ENCODE peak calls at places on chromosome 12, in six cellular contexts. E is HCT116, Q is endothelial cell of umbilical vein, I is H1, M is suprapubic skin, U is stomach. T is an unnamed sample.

GRCh38 chr12:63066782-63067181 is 84.2 kb downstream of the AVPR1A start:
- DNase-seq in Q (no peak), I (no peak), M (no peak), U (no peak), E (no peak), T (no peak)

GRCh38 chr12:33560653-33561208 is 121.1 kb upstream of the SYT10 start:
- DNase-seq in E (no peak), U (no peak), I (no peak), M (no peak), Q (no peak), T (no peak)

GRCh38 chr12:57128519-57129247 is 400 bp downstream of the LRP1 start:
- DNase-seq in Q (no peak), U (no peak), E (no peak), I (peak), M (no peak), T (peak)

GRCh38 chr12:49983892-49984291 is 11.1 kb downstream of the AQP6 start:
- DNase-seq in M (no peak), E (no peak), U (no peak), I (no peak), Q (peak), T (no peak)

GRCh38 chr12:53485955-53486729 is 13.1 kb downstream of the MAP3K12 start:
- DNase-seq in E (no peak), U (no peak), I (no peak), Q (no peak), M (no peak), T (peak)

GRCh38 chr12:72074065-72074464 is 135.4 kb downstream of the TPH2 start:
- DNase-seq in I (no peak), Q (no peak), U (no peak), E (no peak), M (no peak), T (no peak)

GRCh38 chr12:71849109-71849851 is 9.7 kb downstream of the TBC1D15 start:
- DNase-seq in E (no peak), Q (no peak), U (no peak), I (no peak), M (no peak), T (no peak)

GRCh38 chr12:46084666-46085631 is 94.6 kb upstream of the SCAF11 start:
- DNase-seq in I (no peak), M (no peak), U (no peak), E (no peak), Q (no peak), T (no peak)

GRCh38 chr12:78938341-78939084 is 73.9 kb downstream of the SYT1 start:
- DNase-seq in Q (no peak), E (no peak), M (no peak), I (no peak), U (no peak), T (no peak)

GRCh38 chr12:104682790-104683279 is 226.1 kb downstream of the CHST11 start:
- DNase-seq in I (no peak), E (no peak), U (no peak), M (peak), Q (no peak), T (no peak)

GRCh38 chr12:6695313-6696045 is 5.1 kb downstream of the PIANP start:
- DNase-seq in E (no peak), I (no peak), U (no peak), M (no peak), Q (no peak), T (no peak)

GRCh38 chr12:84604541-84604940 is 308.1 kb downstream of the SLC6A15 start:
- DNase-seq in E (no peak), M (no peak), I (no peak), Q (no peak), U (no peak), T (no peak)

GRCh38 chr12:129893691-129894090 is 10.1 kb downstream of the TMEM132D start:
- DNase-seq in M (no peak), Q (no peak), E (no peak), I (peak), U (no peak), T (no peak)
- TF ChIP-seq POLR2A in M (no peak), Q (no peak), E (no peak), I (no peak), U (no peak), T (no peak)

DNA sequence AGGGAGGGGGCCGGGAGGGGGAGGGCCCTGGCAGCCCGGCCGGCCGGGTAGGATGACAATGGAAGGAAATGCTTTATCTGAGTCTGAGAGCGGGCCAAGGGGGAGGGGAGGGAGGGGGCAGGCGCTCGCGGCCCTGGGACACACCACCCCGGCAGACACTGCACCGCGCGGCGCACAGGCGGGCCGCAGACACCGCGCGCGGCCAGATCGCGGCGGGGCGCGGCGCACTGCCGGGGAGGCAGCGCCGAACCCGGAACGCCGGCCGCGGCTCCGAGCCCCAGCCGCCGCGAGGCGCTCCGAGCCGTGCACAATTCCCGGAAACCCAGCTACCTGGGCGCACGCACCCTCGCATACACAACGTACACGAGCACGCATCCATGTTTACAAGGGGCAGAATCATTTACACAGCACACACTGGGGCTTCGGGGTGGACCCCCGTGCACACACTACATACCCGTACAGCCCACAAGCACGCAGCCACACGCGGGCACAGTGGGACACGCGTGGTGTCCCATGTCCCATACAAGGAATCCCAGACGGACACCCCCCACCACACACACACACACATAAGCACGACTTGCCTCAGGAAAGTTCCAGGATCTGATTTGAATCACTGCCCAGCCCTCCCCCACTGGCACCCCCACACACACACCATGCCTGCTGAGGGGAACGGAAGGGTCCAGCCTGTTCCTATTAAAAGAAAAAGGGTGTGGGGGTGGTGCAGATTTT is at the start of gene HDAC7:
- DNase-seq in E (peak), Q (peak), M (peak), I (no peak), U (peak), T (peak)
- TF ChIP-seq POLR2AphosphoS5 in E (peak), Q (peak), M (no peak), I (no peak), U (peak), T (peak)

GRCh38 chr12:125068391-125068790 is 3.2 kb downstream of the AACS start:
- DNase-seq in E (no peak), I (no peak), U (no peak), M (no peak), Q (no peak), T (no peak)

GRCh38 chr12:125064492-125064891 is 743 bp upstream of the AACS start:
- DNase-seq in U (no peak), Q (no peak), E (no peak), I (no peak), M (no peak), T (no peak)

GRCh38 chr12:125065753-125066570 is 727 bp downstream of the AACS start:
- DNase-seq in E (no peak), Q (no peak), I (no peak), U (no peak), M (no peak), T (no peak)

GRCh38 chr12:125061229-125061628 is 4.0 kb upstream of the AACS start:
- DNase-seq in U (no peak), E (no peak), Q (no peak), I (no peak), M (no peak), T (no peak)

GRCh38 chr12:125065021-125065752 is at the start of gene AACS:
- DNase-seq in M (peak), E (peak), U (peak), I (peak), Q (peak), T (peak)
- TF ChIP-seq POLR2A in M (peak), E (peak), U (no peak), I (peak), Q (peak), T (no peak)

DNA sequence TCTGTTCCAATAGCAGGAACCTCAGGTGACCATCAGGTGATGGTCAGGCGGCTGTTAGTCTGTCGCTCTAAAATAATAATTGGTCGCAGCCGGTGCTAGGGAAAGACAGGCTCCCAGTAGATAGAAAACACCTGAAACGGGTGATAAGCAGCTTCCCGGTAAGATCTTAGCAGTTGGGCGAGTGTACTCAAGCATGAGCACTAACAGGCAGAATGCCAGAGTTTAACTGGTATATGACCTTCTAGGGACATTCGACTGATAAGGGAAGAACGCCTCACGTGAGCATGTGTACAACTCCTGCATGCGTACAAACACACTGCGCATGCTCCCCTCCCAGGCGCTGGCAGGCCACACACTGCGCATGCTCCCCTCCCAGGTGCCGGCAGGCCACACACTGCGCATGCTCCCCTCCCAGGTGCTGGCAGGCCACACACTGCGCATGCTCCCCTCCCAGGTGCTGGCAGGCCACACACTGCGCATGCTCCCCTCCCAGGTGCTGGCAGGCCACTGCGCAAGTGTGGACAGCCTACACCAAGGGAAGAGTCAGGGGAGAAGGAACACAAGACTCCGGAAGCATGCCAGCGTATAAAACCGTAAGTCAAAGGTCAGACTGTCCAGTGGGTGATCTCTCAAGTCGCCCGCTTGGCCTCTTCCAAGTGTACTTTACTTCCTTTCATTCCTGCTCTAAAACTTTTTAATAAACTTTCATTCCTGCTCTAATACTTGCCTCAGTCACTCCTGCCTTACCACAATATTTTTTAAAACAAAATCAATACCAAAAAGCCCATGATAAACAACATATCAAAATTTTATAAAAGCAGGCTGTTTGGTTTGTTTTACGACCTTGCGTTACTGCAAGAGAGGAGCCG is 24.5 kb downstream of the GPRC5D start:
- DNase-seq in Q (peak), M (peak), I (peak), E (peak), U (peak), T (peak)
- TF ChIP-seq POLR2AphosphoS5 in Q (no peak), M (no peak), I (no peak), E (peak), U (peak), T (no peak)

DNA sequence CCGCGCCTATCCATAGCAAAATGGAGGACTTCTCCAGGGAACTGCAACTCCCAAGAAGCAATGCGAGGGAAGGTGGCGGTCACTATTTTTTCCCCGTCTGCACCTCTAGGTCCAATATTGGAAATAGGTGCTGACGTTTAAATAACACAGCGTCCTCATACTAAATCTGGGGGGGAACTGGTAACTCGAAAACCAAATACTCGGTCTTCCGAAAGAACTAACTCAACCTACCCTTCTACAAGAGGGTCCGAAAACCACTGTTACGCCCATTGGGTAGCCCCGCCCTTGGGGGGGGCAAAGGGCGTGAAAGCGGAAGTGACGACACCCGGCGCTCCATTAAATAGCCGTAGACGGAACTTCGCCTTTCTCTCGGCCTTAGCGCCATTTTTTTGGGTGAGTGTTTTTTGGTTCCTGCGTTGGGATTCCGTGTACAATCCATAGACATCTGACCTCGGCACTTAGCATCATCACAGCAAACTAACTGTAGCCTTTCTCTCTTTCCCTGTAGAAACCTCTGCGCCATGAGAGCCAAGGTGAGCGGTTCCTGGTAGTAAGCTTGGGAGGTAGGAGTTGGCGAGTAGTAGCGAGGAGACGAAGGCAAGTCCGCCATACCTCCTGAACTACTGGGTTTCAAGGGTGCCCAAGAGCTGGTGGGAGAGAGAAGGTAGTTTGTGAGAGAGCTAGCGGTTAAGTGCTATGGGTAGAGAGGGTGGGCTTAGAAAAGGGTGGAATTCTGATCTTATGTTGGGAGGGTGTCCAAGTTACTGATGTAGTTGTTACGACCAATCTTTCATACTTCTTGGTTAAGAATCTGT is at the start of gene RPL41:
- DNase-seq in Q (peak), U (peak), I (peak), E (peak), M (peak), T (peak)
- TF ChIP-seq POLR2A in Q (peak), U (peak), I (peak), E (peak), M (peak), T (peak)